ENCODE peak calls at places on chromosomes 4 and X, in nine cellular contexts. One of them, this sample, is unnamed.

GRCh38 chrX:11287505-11287904 is 5.7 kb upstream of the AMELX start:
- DNase-seq in sigmoid colon: no peak
- DNase-seq in upper lobe of left lung: no peak
- DNase-seq in AG10803: peak; percentile 7
- DNase-seq in nephron progenitor cell: no peak
- DNase-seq in PC-3: no peak
- DNase-seq in mammary epithelial cell: peak; percentile 8
- DNase-seq in transverse colon: no peak
- DNase-seq in BJ: no peak
- DNase-seq in this sample: no peak

GRCh38 chr4:25861951-25862410 is 807 bp downstream of the SEL1L3 start:
- DNase-seq in AG10803: peak; percentile 25
- DNase-seq in sigmoid colon: no peak
- DNase-seq in transverse colon: peak; percentile 27
- DNase-seq in mammary epithelial cell: no peak
- DNase-seq in PC-3: peak; percentile 49
- DNase-seq in BJ: no peak
- DNase-seq in upper lobe of left lung: peak; percentile 30
- DNase-seq in nephron progenitor cell: peak; percentile 33
- DNase-seq in this sample: no peak

GRCh38 chrX:79161655-79162054 is 17.2 kb downstream of the GPR174 start:
- DNase-seq in nephron progenitor cell: no peak
- DNase-seq in sigmoid colon: no peak
- DNase-seq in PC-3: no peak
- DNase-seq in BJ: no peak
- DNase-seq in AG10803: no peak
- DNase-seq in transverse colon: no peak
- DNase-seq in mammary epithelial cell: no peak
- DNase-seq in upper lobe of left lung: no peak
- DNase-seq in this sample: no peak

GRCh38 chr4:3317011-3317655 is 24.3 kb downstream of the RGS12 start:
- DNase-seq in upper lobe of left lung: no peak
- DNase-seq in nephron progenitor cell: no peak
- DNase-seq in sigmoid colon: no peak
- DNase-seq in mammary epithelial cell: no peak
- DNase-seq in transverse colon: no peak
- DNase-seq in AG10803: no peak
- DNase-seq in BJ: no peak
- DNase-seq in PC-3: no peak
- DNase-seq in this sample: peak; percentile 65

GRCh38 chr4:61638600-61638999 is 438.5 kb downstream of the ADGRL3 start:
- DNase-seq in upper lobe of left lung: no peak
- DNase-seq in sigmoid colon: no peak
- DNase-seq in PC-3: peak; percentile 73
- DNase-seq in mammary epithelial cell: no peak
- DNase-seq in AG10803: no peak
- DNase-seq in nephron progenitor cell: no peak
- DNase-seq in transverse colon: no peak
- DNase-seq in BJ: no peak
- DNase-seq in this sample: no peak

GRCh38 chrX:134688181-134688580 is 29.9 kb upstream of the PLAC1 start:
- DNase-seq in AG10803: peak; percentile 28
- DNase-seq in mammary epithelial cell: peak; percentile 57
- DNase-seq in upper lobe of left lung: no peak
- DNase-seq in PC-3: peak; percentile 34
- DNase-seq in nephron progenitor cell: no peak
- DNase-seq in transverse colon: no peak
- DNase-seq in BJ: no peak
- DNase-seq in sigmoid colon: no peak
- DNase-seq in this sample: no peak

GRCh38 chr4:123244233-123244632 is 152.4 kb upstream of the SPRY1 start:
- DNase-seq in upper lobe of left lung: peak; percentile 76
- DNase-seq in nephron progenitor cell: no peak
- DNase-seq in PC-3: no peak
- DNase-seq in mammary epithelial cell: peak; percentile 85
- DNase-seq in AG10803: no peak
- DNase-seq in transverse colon: peak; percentile 20
- DNase-seq in BJ: no peak
- DNase-seq in sigmoid colon: peak; percentile 77
- DNase-seq in this sample: no peak

GRCh38 chr4:103306870-103307345 is 108.8 kb upstream of the CENPE start:
- DNase-seq in transverse colon: peak; percentile 19
- DNase-seq in sigmoid colon: peak; percentile 59
- DNase-seq in BJ: no peak
- DNase-seq in AG10803: no peak
- DNase-seq in mammary epithelial cell: no peak
- DNase-seq in upper lobe of left lung: peak; percentile 28
- DNase-seq in nephron progenitor cell: peak; percentile 60
- DNase-seq in PC-3: peak; percentile 3
- DNase-seq in this sample: peak; percentile 69

GRCh38 chr4:134201216-134202098 is at the start of gene PABPC4L:
- DNase-seq in BJ: no peak
- DNase-seq in upper lobe of left lung: peak; percentile 57
- DNase-seq in sigmoid colon: peak; percentile 69
- DNase-seq in PC-3: peak; percentile 72
- DNase-seq in mammary epithelial cell: no peak
- DNase-seq in transverse colon: no peak
- DNase-seq in nephron progenitor cell: peak; percentile 60
- DNase-seq in AG10803: peak; percentile 13
- DNase-seq in this sample: peak; percentile 71

GRCh38 chrX:41333744-41333993 is 293 bp upstream of the DDX3X start:
- DNase-seq in transverse colon: no peak
- DNase-seq in AG10803: peak; percentile 83
- DNase-seq in PC-3: peak; percentile 78
- DNase-seq in mammary epithelial cell: no peak
- DNase-seq in BJ: no peak
- DNase-seq in nephron progenitor cell: peak; percentile 58
- DNase-seq in sigmoid colon: peak; percentile 94
- DNase-seq in upper lobe of left lung: peak; percentile 71
- DNase-seq in this sample: no peak

GRCh38 chr4:112946127-112946526 is 103.3 kb upstream of the ANK2 start:
- DNase-seq in mammary epithelial cell: no peak
- DNase-seq in transverse colon: no peak
- DNase-seq in PC-3: no peak
- DNase-seq in AG10803: no peak
- DNase-seq in BJ: no peak
- DNase-seq in upper lobe of left lung: no peak
- DNase-seq in nephron progenitor cell: no peak
- DNase-seq in sigmoid colon: no peak
- DNase-seq in this sample: no peak

GRCh38 chr4:120835342-120835741 is 87.2 kb downstream of the PRDM5 start:
- DNase-seq in transverse colon: no peak
- DNase-seq in BJ: no peak
- DNase-seq in mammary epithelial cell: no peak
- DNase-seq in AG10803: no peak
- DNase-seq in sigmoid colon: no peak
- DNase-seq in PC-3: no peak
- DNase-seq in nephron progenitor cell: no peak
- DNase-seq in upper lobe of left lung: no peak
- DNase-seq in this sample: no peak

GRCh38 chrX:119647552-119648420 is 41.6 kb upstream of the NKRF start:
- DNase-seq in BJ: no peak
- DNase-seq in nephron progenitor cell: no peak
- DNase-seq in transverse colon: no peak
- DNase-seq in mammary epithelial cell: no peak
- DNase-seq in upper lobe of left lung: no peak
- DNase-seq in AG10803: no peak
- DNase-seq in sigmoid colon: no peak
- DNase-seq in PC-3: no peak
- DNase-seq in this sample: no peak

GRCh38 chrX:9338986-9339385 is 125.9 kb upstream of the TBL1X start:
- DNase-seq in PC-3: peak; percentile 73
- DNase-seq in AG10803: no peak
- DNase-seq in mammary epithelial cell: no peak
- DNase-seq in sigmoid colon: no peak
- DNase-seq in nephron progenitor cell: no peak
- DNase-seq in transverse colon: no peak
- DNase-seq in upper lobe of left lung: no peak
- DNase-seq in BJ: no peak
- DNase-seq in this sample: no peak

GRCh38 chr4:110945600-110945999 is 322.7 kb upstream of the PITX2 start:
- DNase-seq in transverse colon: no peak
- DNase-seq in sigmoid colon: no peak
- DNase-seq in nephron progenitor cell: no peak
- DNase-seq in PC-3: no peak
- DNase-seq in mammary epithelial cell: no peak
- DNase-seq in upper lobe of left lung: no peak
- DNase-seq in BJ: no peak
- DNase-seq in AG10803: no peak
- DNase-seq in this sample: no peak

GRCh38 chr4:107794001-107794400 is 30.7 kb upstream of the SGMS2 start:
- DNase-seq in upper lobe of left lung: no peak
- DNase-seq in nephron progenitor cell: no peak
- DNase-seq in BJ: no peak
- DNase-seq in mammary epithelial cell: no peak
- DNase-seq in AG10803: no peak
- DNase-seq in PC-3: no peak
- DNase-seq in sigmoid colon: no peak
- DNase-seq in transverse colon: peak; percentile 70
- DNase-seq in this sample: no peak

GRCh38 chrX:107709266-107709795 is 66.3 kb downstream of the TSC22D3 start:
- DNase-seq in sigmoid colon: peak; percentile 2
- DNase-seq in nephron progenitor cell: no peak
- DNase-seq in PC-3: no peak
- DNase-seq in upper lobe of left lung: no peak
- DNase-seq in transverse colon: no peak
- DNase-seq in BJ: no peak
- DNase-seq in mammary epithelial cell: no peak
- DNase-seq in AG10803: no peak
- DNase-seq in this sample: no peak

GRCh38 chr4:126761947-126762650 is 870.7 kb upstream of the INTU start:
- DNase-seq in PC-3: no peak
- DNase-seq in AG10803: no peak
- DNase-seq in mammary epithelial cell: peak; percentile 60
- DNase-seq in upper lobe of left lung: no peak
- DNase-seq in transverse colon: no peak
- DNase-seq in sigmoid colon: no peak
- DNase-seq in nephron progenitor cell: no peak
- DNase-seq in BJ: no peak
- DNase-seq in this sample: no peak

GRCh38 chr4:87073570-87074470 is 139.0 kb downstream of the AFF1 start:
- DNase-seq in AG10803: no peak
- DNase-seq in transverse colon: peak; percentile 60
- DNase-seq in nephron progenitor cell: no peak
- DNase-seq in PC-3: peak; percentile 79
- DNase-seq in sigmoid colon: peak; percentile 82
- DNase-seq in BJ: no peak
- DNase-seq in mammary epithelial cell: peak; percentile 17
- DNase-seq in upper lobe of left lung: no peak
- DNase-seq in this sample: no peak

GRCh38 chrX:16671005-16671404 is 21.0 kb downstream of the S100G start:
- DNase-seq in sigmoid colon: no peak
- DNase-seq in upper lobe of left lung: no peak
- DNase-seq in AG10803: peak; percentile 76
- DNase-seq in nephron progenitor cell: peak; percentile 6
- DNase-seq in BJ: no peak
- DNase-seq in PC-3: peak; percentile 59
- DNase-seq in mammary epithelial cell: peak; percentile 25
- DNase-seq in transverse colon: no peak
- DNase-seq in this sample: no peak

GRCh38 chr4:26208237-26208985 is 112.4 kb upstream of the RBPJ start:
- DNase-seq in BJ: no peak
- DNase-seq in AG10803: no peak
- DNase-seq in nephron progenitor cell: no peak
- DNase-seq in upper lobe of left lung: no peak
- DNase-seq in transverse colon: no peak
- DNase-seq in mammary epithelial cell: no peak
- DNase-seq in sigmoid colon: no peak
- DNase-seq in PC-3: no peak
- DNase-seq in this sample: no peak

GRCh38 chr4:145511913-145512522 is 30.4 kb downstream of the SMAD1 start:
- DNase-seq in transverse colon: no peak
- DNase-seq in BJ: no peak
- DNase-seq in nephron progenitor cell: no peak
- DNase-seq in AG10803: peak; percentile 38
- DNase-seq in sigmoid colon: no peak
- DNase-seq in PC-3: peak; percentile 32
- DNase-seq in upper lobe of left lung: no peak
- DNase-seq in mammary epithelial cell: peak; percentile 24
- DNase-seq in this sample: no peak

DNA sequence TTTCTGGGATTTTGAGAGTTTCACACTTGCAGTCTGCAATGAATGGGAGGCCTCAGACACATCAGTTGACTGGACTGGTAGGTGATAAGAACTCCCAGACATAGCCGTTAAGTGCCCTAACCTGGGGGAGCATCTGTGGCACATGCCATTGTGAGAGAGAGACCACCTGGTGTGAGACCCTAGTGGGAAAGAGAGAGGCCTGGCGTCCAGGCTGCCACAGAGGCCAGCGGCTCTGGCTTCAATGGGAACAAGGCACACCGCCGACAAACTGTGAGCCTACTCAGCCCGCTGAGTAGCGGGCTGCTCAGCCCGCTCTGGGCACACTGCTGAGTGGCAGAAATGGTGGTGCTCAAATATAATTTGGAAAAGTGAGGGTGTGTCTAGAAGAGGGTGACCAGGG is 34.0 kb downstream of the PHKA2 start:
- DNase-seq in AG10803: no peak
- DNase-seq in sigmoid colon: no peak
- DNase-seq in BJ: no peak
- DNase-seq in upper lobe of left lung: no peak
- DNase-seq in transverse colon: no peak
- DNase-seq in PC-3: no peak
- DNase-seq in mammary epithelial cell: no peak
- DNase-seq in nephron progenitor cell: no peak
- DNase-seq in this sample: no peak
- TF ChIP-seq CTCF in AG10803: no peak
- TF ChIP-seq CTCF in sigmoid colon: no peak
- TF ChIP-seq CTCF in BJ: no peak
- TF ChIP-seq CTCF in upper lobe of left lung: no peak
- TF ChIP-seq CTCF in transverse colon: no peak
- TF ChIP-seq CTCF in PC-3: no peak
- TF ChIP-seq CTCF in mammary epithelial cell: no peak
- TF ChIP-seq CTCF in nephron progenitor cell: no peak
- TF ChIP-seq CTCF in this sample: no peak

GRCh38 chrX:3939967-3940610 is 226.6 kb upstream of the PRKX start:
- DNase-seq in AG10803: peak; percentile 5
- DNase-seq in transverse colon: no peak
- DNase-seq in BJ: no peak
- DNase-seq in mammary epithelial cell: peak; percentile 21
- DNase-seq in PC-3: peak; percentile 50
- DNase-seq in sigmoid colon: no peak
- DNase-seq in upper lobe of left lung: no peak
- DNase-seq in nephron progenitor cell: no peak
- DNase-seq in this sample: no peak
- TF ChIP-seq CTCF in AG10803: peak; percentile 44
- TF ChIP-seq CTCF in transverse colon: no peak
- TF ChIP-seq CTCF in BJ: peak; percentile 32
- TF ChIP-seq CTCF in mammary epithelial cell: peak; percentile 41
- TF ChIP-seq CTCF in PC-3: peak; percentile 61
- TF ChIP-seq CTCF in sigmoid colon: no peak
- TF ChIP-seq CTCF in upper lobe of left lung: no peak
- TF ChIP-seq CTCF in nephron progenitor cell: peak; percentile 52
- TF ChIP-seq CTCF in this sample: peak; percentile 82

GRCh38 chrX:77936299-77936698 is 25.8 kb downstream of the ATP7A start:
- DNase-seq in mammary epithelial cell: no peak
- DNase-seq in transverse colon: no peak
- DNase-seq in BJ: no peak
- DNase-seq in upper lobe of left lung: no peak
- DNase-seq in nephron progenitor cell: no peak
- DNase-seq in sigmoid colon: no peak
- DNase-seq in PC-3: no peak
- DNase-seq in AG10803: no peak
- DNase-seq in this sample: no peak
- TF ChIP-seq CTCF in mammary epithelial cell: no peak
- TF ChIP-seq CTCF in transverse colon: no peak
- TF ChIP-seq CTCF in BJ: no peak
- TF ChIP-seq CTCF in upper lobe of left lung: no peak
- TF ChIP-seq CTCF in nephron progenitor cell: no peak
- TF ChIP-seq CTCF in sigmoid colon: no peak
- TF ChIP-seq CTCF in PC-3: no peak
- TF ChIP-seq CTCF in AG10803: no peak
- TF ChIP-seq CTCF in this sample: no peak

GRCh38 chrX:131854586-131854985 is 168.5 kb upstream of the STK26 start:
- DNase-seq in nephron progenitor cell: no peak
- DNase-seq in PC-3: peak; percentile 34
- DNase-seq in BJ: no peak
- DNase-seq in transverse colon: no peak
- DNase-seq in AG10803: peak; percentile 1
- DNase-seq in mammary epithelial cell: no peak
- DNase-seq in upper lobe of left lung: no peak
- DNase-seq in sigmoid colon: no peak
- DNase-seq in this sample: no peak
- TF ChIP-seq CTCF in nephron progenitor cell: peak; percentile 17
- TF ChIP-seq CTCF in PC-3: peak; percentile 60
- TF ChIP-seq CTCF in BJ: no peak
- TF ChIP-seq CTCF in transverse colon: no peak
- TF ChIP-seq CTCF in AG10803: peak; percentile 11
- TF ChIP-seq CTCF in mammary epithelial cell: peak; percentile 3
- TF ChIP-seq CTCF in upper lobe of left lung: no peak
- TF ChIP-seq CTCF in sigmoid colon: no peak
- TF ChIP-seq CTCF in this sample: peak; percentile 69

This sample was measured in type B pancreatic cell.